ENCODE peak calls at places on chromosomes 13 and 19, in eight cellular contexts. One of them, this sample, is unnamed.

GRCh38 chr19:49570138-49570856 is 10.1 kb downstream of the NOSIP start:
- DNase-seq in Calu3: peak
- DNase-seq in RWPE1: peak
- DNase-seq in NCI-H146: peak
- DNase-seq in stimulated activated naive CD8-positive, alpha-beta T cell treated with anti-CD3 and anti-CD28 coated beads, Interleukin-15, Interleukin-2, amounts not matched to agents 100 U/mL and 50 U/mL, for 24 hours: peak
- DNase-seq in HT1080: peak
- DNase-seq in activated CD4-positive, alpha-beta T cell treated with anti-CD3 and anti-CD28 coated beads for 1 hour: peak
- DNase-seq in lower leg skin: no peak
- DNase-seq in this sample: peak

GRCh38 chr19:2627855-2628254 is 74.6 kb downstream of the GNG7 start:
- DNase-seq in Calu3: no peak
- DNase-seq in RWPE1: no peak
- DNase-seq in NCI-H146: no peak
- DNase-seq in stimulated activated naive CD8-positive, alpha-beta T cell treated with anti-CD3 and anti-CD28 coated beads, Interleukin-15, Interleukin-2, amounts not matched to agents 100 U/mL and 50 U/mL, for 24 hours: no peak
- DNase-seq in HT1080: peak
- DNase-seq in activated CD4-positive, alpha-beta T cell treated with anti-CD3 and anti-CD28 coated beads for 1 hour: no peak
- DNase-seq in lower leg skin: no peak
- DNase-seq in this sample: no peak

GRCh38 chr13:26463848-26464247 is 93.6 kb upstream of the WASF3 start:
- DNase-seq in Calu3: no peak
- DNase-seq in RWPE1: no peak
- DNase-seq in NCI-H146: no peak
- DNase-seq in stimulated activated naive CD8-positive, alpha-beta T cell treated with anti-CD3 and anti-CD28 coated beads, Interleukin-15, Interleukin-2, amounts not matched to agents 100 U/mL and 50 U/mL, for 24 hours: no peak
- DNase-seq in HT1080: no peak
- DNase-seq in activated CD4-positive, alpha-beta T cell treated with anti-CD3 and anti-CD28 coated beads for 1 hour: no peak
- DNase-seq in lower leg skin: no peak
- DNase-seq in this sample: no peak

GRCh38 chr19:35757231-35757748 is 461 bp upstream of the HSPB6 start:
- DNase-seq in Calu3: peak
- DNase-seq in RWPE1: no peak
- DNase-seq in NCI-H146: peak
- DNase-seq in stimulated activated naive CD8-positive, alpha-beta T cell treated with anti-CD3 and anti-CD28 coated beads, Interleukin-15, Interleukin-2, amounts not matched to agents 100 U/mL and 50 U/mL, for 24 hours: peak
- DNase-seq in HT1080: peak
- DNase-seq in activated CD4-positive, alpha-beta T cell treated with anti-CD3 and anti-CD28 coated beads for 1 hour: no peak
- DNase-seq in lower leg skin: peak
- DNase-seq in this sample: no peak

GRCh38 chr13:32284927-32285632 is 30.1 kb downstream of the ZAR1L start:
- DNase-seq in Calu3: peak
- DNase-seq in RWPE1: peak
- DNase-seq in NCI-H146: no peak
- DNase-seq in stimulated activated naive CD8-positive, alpha-beta T cell treated with anti-CD3 and anti-CD28 coated beads, Interleukin-15, Interleukin-2, amounts not matched to agents 100 U/mL and 50 U/mL, for 24 hours: no peak
- DNase-seq in HT1080: peak
- DNase-seq in activated CD4-positive, alpha-beta T cell treated with anti-CD3 and anti-CD28 coated beads for 1 hour: no peak
- DNase-seq in lower leg skin: no peak
- DNase-seq in this sample: no peak

GRCh38 chr19:40119380-40119779 is 28.6 kb upstream of the ZNF780A start:
- DNase-seq in Calu3: no peak
- DNase-seq in RWPE1: no peak
- DNase-seq in NCI-H146: no peak
- DNase-seq in stimulated activated naive CD8-positive, alpha-beta T cell treated with anti-CD3 and anti-CD28 coated beads, Interleukin-15, Interleukin-2, amounts not matched to agents 100 U/mL and 50 U/mL, for 24 hours: no peak
- DNase-seq in HT1080: no peak
- DNase-seq in activated CD4-positive, alpha-beta T cell treated with anti-CD3 and anti-CD28 coated beads for 1 hour: no peak
- DNase-seq in lower leg skin: no peak
- DNase-seq in this sample: no peak

GRCh38 chr19:48970923-48971395 is 5.8 kb downstream of the FTL start:
- DNase-seq in Calu3: peak
- DNase-seq in RWPE1: peak
- DNase-seq in NCI-H146: peak
- DNase-seq in stimulated activated naive CD8-positive, alpha-beta T cell treated with anti-CD3 and anti-CD28 coated beads, Interleukin-15, Interleukin-2, amounts not matched to agents 100 U/mL and 50 U/mL, for 24 hours: peak
- DNase-seq in HT1080: peak
- DNase-seq in activated CD4-positive, alpha-beta T cell treated with anti-CD3 and anti-CD28 coated beads for 1 hour: peak
- DNase-seq in lower leg skin: peak
- DNase-seq in this sample: peak

GRCh38 chr19:7799640-7800355 is 30.2 kb upstream of the EVI5L start:
- DNase-seq in Calu3: peak
- DNase-seq in RWPE1: peak
- DNase-seq in NCI-H146: peak
- DNase-seq in stimulated activated naive CD8-positive, alpha-beta T cell treated with anti-CD3 and anti-CD28 coated beads, Interleukin-15, Interleukin-2, amounts not matched to agents 100 U/mL and 50 U/mL, for 24 hours: peak
- DNase-seq in HT1080: peak
- DNase-seq in activated CD4-positive, alpha-beta T cell treated with anti-CD3 and anti-CD28 coated beads for 1 hour: peak
- DNase-seq in lower leg skin: peak
- DNase-seq in this sample: peak

GRCh38 chr19:39432677-39433025 is 3.1 kb downstream of the RPS16 start:
- DNase-seq in Calu3: no peak
- DNase-seq in RWPE1: no peak
- DNase-seq in NCI-H146: no peak
- DNase-seq in stimulated activated naive CD8-positive, alpha-beta T cell treated with anti-CD3 and anti-CD28 coated beads, Interleukin-15, Interleukin-2, amounts not matched to agents 100 U/mL and 50 U/mL, for 24 hours: no peak
- DNase-seq in HT1080: no peak
- DNase-seq in activated CD4-positive, alpha-beta T cell treated with anti-CD3 and anti-CD28 coated beads for 1 hour: no peak
- DNase-seq in lower leg skin: no peak
- DNase-seq in this sample: no peak

GRCh38 chr19:38831142-38831605 is 420 bp downstream of the ECH1 start:
- DNase-seq in Calu3: peak
- DNase-seq in RWPE1: peak
- DNase-seq in NCI-H146: peak
- DNase-seq in stimulated activated naive CD8-positive, alpha-beta T cell treated with anti-CD3 and anti-CD28 coated beads, Interleukin-15, Interleukin-2, amounts not matched to agents 100 U/mL and 50 U/mL, for 24 hours: peak
- DNase-seq in HT1080: peak
- DNase-seq in activated CD4-positive, alpha-beta T cell treated with anti-CD3 and anti-CD28 coated beads for 1 hour: no peak
- DNase-seq in lower leg skin: peak
- DNase-seq in this sample: no peak

GRCh38 chr19:6577410-6578125 is 13.4 kb downstream of the CD70 start:
- DNase-seq in Calu3: no peak
- DNase-seq in RWPE1: peak
- DNase-seq in NCI-H146: no peak
- DNase-seq in stimulated activated naive CD8-positive, alpha-beta T cell treated with anti-CD3 and anti-CD28 coated beads, Interleukin-15, Interleukin-2, amounts not matched to agents 100 U/mL and 50 U/mL, for 24 hours: no peak
- DNase-seq in HT1080: peak
- DNase-seq in activated CD4-positive, alpha-beta T cell treated with anti-CD3 and anti-CD28 coated beads for 1 hour: no peak
- DNase-seq in lower leg skin: no peak
- DNase-seq in this sample: peak

GRCh38 chr19:44871809-44872208 is 19.2 kb upstream of the TOMM40 start:
- DNase-seq in Calu3: no peak
- DNase-seq in RWPE1: no peak
- DNase-seq in NCI-H146: no peak
- DNase-seq in stimulated activated naive CD8-positive, alpha-beta T cell treated with anti-CD3 and anti-CD28 coated beads, Interleukin-15, Interleukin-2, amounts not matched to agents 100 U/mL and 50 U/mL, for 24 hours: no peak
- DNase-seq in HT1080: no peak
- DNase-seq in activated CD4-positive, alpha-beta T cell treated with anti-CD3 and anti-CD28 coated beads for 1 hour: no peak
- DNase-seq in lower leg skin: no peak
- DNase-seq in this sample: no peak